ENCODE peak calls at places on chromosomes 4 and X, in eight cellular contexts. Z is tibial artery, R is omental fat pad, H is glutamatergic neuron, C is natural killer cell, A is dorsolateral prefrontal cortex, L is stomach, J is HCT116. N is an unnamed sample.

GRCh38 chr4:140271553-140271952 is 101.9 kb upstream of the SCOC start:
- DNase-seq in J (no peak), R (no peak), A (no peak), H (no peak), L (no peak), C (no peak), Z (no peak), N (no peak)

GRCh38 chr4:99661907-99662306 is 4.3 kb upstream of the C4orf54 start:
- DNase-seq in A (no peak), Z (no peak), J (no peak), C (no peak), H (no peak), R (no peak), L (no peak), N (no peak)

GRCh38 chrX:28757290-28757689 is 170.0 kb downstream of the IL1RAPL1 start:
- DNase-seq in H (no peak), Z (no peak), L (no peak), J (no peak), R (no peak), C (no peak), A (no peak), N (no peak)

GRCh38 chr4:5988086-5988845 is 30.0 kb downstream of the C4orf50 start:
- DNase-seq in C (no peak), H (no peak), R (no peak), J (no peak), Z (peak), L (peak), A (no peak), N (no peak)

GRCh38 chr4:184392748-184393334 is 81.5 kb downstream of the IRF2 start:
- DNase-seq in A (no peak), Z (peak), L (no peak), J (no peak), H (no peak), R (no peak), C (no peak), N (no peak)

GRCh38 chr4:186798951-186799659 is 75.4 kb upstream of the FAT1 start:
- DNase-seq in J (no peak), A (no peak), L (no peak), Z (no peak), C (no peak), R (no peak), H (no peak), N (no peak)

GRCh38 chrX:132716006-132716405 is 227.2 kb upstream of the MBNL3 start:
- DNase-seq in H (no peak), A (no peak), C (no peak), Z (no peak), J (no peak), R (no peak), L (no peak), N (no peak)

GRCh38 chr4:174604198-174604597 is 81.9 kb upstream of the HPGD start:
- DNase-seq in H (no peak), A (no peak), C (no peak), R (no peak), Z (no peak), L (no peak), J (no peak), N (no peak)

GRCh38 chr4:107275192-107275591 is 239.1 kb upstream of the DKK2 start:
- DNase-seq in C (no peak), H (no peak), L (no peak), A (no peak), J (no peak), R (no peak), Z (no peak), N (no peak)

DNA sequence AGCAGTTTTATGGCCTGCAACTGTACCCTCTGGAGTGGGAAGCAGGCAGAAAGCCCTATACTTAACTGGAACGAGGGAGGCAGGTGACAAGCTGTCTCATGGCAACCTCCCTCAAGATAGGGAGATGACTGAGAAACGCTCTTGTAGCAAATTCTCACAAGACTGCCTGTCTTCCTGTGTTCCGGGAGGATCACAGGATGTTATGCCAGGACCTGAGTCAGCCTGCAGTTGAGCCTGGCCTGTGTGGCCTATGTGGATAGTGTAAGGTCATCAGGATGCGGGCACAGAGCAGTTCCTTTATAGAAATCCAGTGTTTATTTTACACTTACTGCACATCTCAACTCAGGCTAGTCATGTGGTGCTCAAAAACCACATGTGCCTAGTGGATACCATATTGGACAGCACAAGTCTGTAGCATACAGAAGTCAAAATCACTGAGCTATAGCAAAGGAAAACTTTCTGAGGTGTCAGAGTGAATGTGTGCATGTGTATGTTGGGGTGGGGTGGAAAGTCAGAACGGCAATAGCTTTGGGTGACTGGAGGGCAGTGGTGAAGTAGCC is 25.2 kb downstream of the TAF7L start:
- DNase-seq in R (no peak), A (no peak), H (no peak), L (no peak), J (no peak), C (no peak), Z (no peak), N (no peak)
- TF ChIP-seq CTCF in R (no peak), A (no peak), H (no peak), L (no peak), J (no peak), C (no peak), Z (no peak), N (no peak)

GRCh38 chrX:114952696-114953095 is 64.7 kb downstream of the IL13RA2 start:
- DNase-seq in C (no peak), L (no peak), J (no peak), A (no peak), H (no peak), Z (no peak), R (no peak), N (no peak)
- TF ChIP-seq CTCF in C (no peak), L (no peak), J (no peak), A (no peak), H (no peak), Z (no peak), R (no peak), N (no peak)

DNA sequence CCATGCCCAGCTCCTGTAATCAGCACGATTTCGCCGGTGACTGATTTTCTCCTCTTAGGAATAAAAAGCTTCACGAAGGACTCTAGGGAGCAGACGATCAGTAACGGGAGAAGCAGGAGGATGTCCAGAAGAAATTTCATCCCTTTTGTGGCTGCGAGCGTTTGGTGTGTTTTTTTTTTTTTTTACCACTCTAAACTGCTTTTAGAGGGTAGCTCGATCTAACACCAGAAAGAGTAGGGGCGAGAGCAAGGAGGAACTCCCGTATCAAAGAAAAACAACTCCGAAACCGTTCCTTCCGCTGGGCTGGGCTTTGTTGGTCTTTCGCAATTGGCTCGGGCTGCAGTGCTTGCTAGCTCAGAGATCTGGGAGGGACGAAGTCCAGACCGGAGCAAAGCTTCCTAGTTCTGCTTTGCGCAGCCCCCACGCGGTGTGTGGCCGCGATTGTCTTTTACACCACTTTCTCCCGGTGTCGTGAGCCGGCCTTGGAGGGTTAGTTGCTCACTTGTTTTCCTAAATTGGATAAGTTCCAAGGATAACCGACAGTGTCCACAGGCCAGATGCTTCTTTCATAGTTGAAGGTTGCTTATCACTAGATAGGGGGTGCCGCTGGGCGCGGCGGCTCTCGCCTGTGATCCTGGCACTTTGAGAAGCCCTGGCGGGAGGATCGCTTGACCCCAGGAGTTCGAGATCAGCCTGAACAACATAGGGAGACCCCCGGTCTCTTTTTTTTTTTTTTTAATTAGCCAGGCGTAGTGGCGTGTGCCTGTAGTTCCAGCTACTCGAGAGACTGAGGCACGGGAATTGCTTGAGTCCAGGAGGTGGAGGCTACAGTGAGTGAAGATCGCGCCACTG is at the start of gene HSD17B11:
- DNase-seq in C (peak), Z (peak), L (peak), R (peak), A (peak), H (peak), J (peak), N (peak)
- TF ChIP-seq CTCF in C (no peak), Z (peak), L (no peak), R (no peak), A (peak), H (no peak), J (no peak), N (no peak)

GRCh38 chrX:106752101-106752678 is 25.7 kb downstream of the RNF128 start:
- DNase-seq in A (no peak), J (no peak), C (no peak), H (no peak), Z (no peak), R (no peak), L (no peak), N (no peak)
- TF ChIP-seq CTCF in A (no peak), J (peak), C (no peak), H (no peak), Z (no peak), R (no peak), L (no peak), N (no peak)

GRCh38 chr4:21795091-21795490 is 153.5 kb downstream of the KCNIP4 start:
- DNase-seq in L (no peak), Z (no peak), J (no peak), A (no peak), R (no peak), H (no peak), C (no peak), N (no peak)
- TF ChIP-seq CTCF in L (no peak), Z (no peak), J (no peak), A (no peak), R (no peak), H (no peak), C (no peak), N (no peak)

GRCh38 chrX:109742722-109743121 is 9.7 kb upstream of the ACSL4 start:
- DNase-seq in L (no peak), J (no peak), C (no peak), R (no peak), A (no peak), H (no peak), Z (no peak), N (no peak)
- TF ChIP-seq CTCF in L (no peak), J (no peak), C (no peak), R (no peak), A (no peak), H (no peak), Z (no peak), N (no peak)

DNA sequence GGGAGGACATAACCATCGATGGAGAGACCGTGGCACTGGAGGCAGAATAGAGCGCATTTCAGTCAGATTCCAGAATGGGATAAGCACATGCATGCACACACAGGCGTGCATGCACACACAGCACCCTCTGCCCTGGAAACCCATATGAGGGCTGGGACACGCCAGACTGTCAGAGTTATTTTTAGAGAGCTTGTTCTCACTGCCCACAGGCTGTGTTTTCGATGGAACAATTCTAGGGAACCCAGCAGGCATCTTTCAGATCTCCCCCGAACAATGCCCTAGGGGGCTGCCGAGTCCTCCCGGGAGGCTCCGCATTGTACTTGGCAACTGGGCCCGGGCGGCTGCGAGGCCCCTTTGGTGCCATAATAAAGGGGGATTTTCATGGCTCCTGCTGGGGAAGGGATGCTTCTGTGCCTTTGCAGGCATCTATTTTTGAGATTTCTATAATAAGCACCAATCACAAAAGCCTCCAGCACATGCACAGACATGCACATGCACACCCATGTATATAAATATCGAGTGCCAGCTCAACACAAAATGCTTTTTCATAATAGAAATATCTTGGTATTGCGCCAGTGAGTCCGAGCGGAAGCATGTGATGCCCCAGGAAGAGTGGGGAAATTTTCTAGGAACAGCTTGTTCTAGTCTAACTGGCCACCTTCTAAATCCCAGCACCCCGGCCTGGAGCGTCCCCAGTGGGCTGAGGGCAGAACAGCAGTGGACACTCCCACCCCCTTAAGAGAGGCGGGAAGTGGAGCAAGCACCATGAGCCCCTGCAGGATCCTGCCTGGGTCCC is 88.6 kb downstream of the PHKA2 start:
- DNase-seq in L (no peak), A (peak), Z (peak), J (no peak), C (no peak), R (no peak), H (no peak), N (no peak)
- TF ChIP-seq CTCF in L (no peak), A (no peak), Z (peak), J (no peak), C (no peak), R (no peak), H (no peak), N (no peak)

DNA sequence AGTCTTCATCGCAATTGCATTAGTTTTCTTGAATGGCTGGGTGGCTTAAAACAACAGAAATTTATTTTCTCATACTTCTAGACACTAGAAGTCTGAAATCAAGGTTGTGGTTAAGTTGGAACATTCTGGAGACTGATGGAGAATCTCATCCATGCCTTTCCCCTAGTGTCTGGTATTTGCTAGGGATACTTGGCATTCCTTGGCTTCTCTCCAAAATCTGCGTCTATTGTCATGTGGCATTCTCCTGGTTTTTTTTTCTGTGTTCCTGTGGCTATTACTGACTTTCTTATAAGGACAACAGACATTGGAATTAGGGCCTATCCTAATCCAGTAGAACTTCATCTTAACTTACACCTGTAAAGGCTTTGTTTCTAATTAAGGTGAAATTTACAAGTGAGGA is 272.8 kb upstream of the EPHA5 start:
- DNase-seq in A (no peak), H (no peak), Z (no peak), C (no peak), J (no peak), L (no peak), R (no peak), N (no peak)
- TF ChIP-seq CTCF in A (no peak), H (no peak), Z (no peak), C (no peak), J (no peak), L (no peak), R (no peak), N (no peak)